ENCODE peak calls at places on chromosomes 4 and X, in seven cellular contexts. A, B, G, J, E, M and K are unnamed samples.

GRCh38 chr4:2754848-2755820 is 1.0 kb downstream of the TNIP2 start:
- DNase-seq in A (no peak), B (no peak), G (no peak), J (no peak), E (no peak), M (no peak), K (no peak)

GRCh38 chrX:110665636-110666035 is 130.0 kb downstream of the CHRDL1 start:
- DNase-seq in A (no peak), B (no peak), G (peak; percentile 49), J (no peak), E (peak; percentile 54), M (no peak), K (peak; percentile 62)

GRCh38 chr4:11429646-11430045 is 952 bp upstream of the HS3ST1 start:
- DNase-seq in A (no peak), B (no peak), G (no peak), J (no peak), E (no peak), M (no peak), K (no peak)

GRCh38 chrX:57821703-57822375 is 88.4 kb downstream of the ZXDA start:
- DNase-seq in A (no peak), B (peak; percentile 7), G (peak; percentile 18), J (peak; percentile 24), E (no peak), M (no peak), K (no peak)

GRCh38 chr4:173270312-173271027 is 63.7 kb downstream of the HMGB2 start:
- DNase-seq in A (no peak), B (no peak), G (no peak), J (no peak), E (peak; percentile 16), M (no peak), K (no peak)

GRCh38 chr4:53309321-53310020 is 56.4 kb downstream of the SCFD2 start:
- DNase-seq in A (no peak), B (no peak), G (no peak), J (no peak), E (no peak), M (no peak), K (no peak)

GRCh38 chr4:140893939-140894338 is 137.8 kb upstream of the TBC1D9 start:
- DNase-seq in A (no peak), B (peak; percentile 53), G (no peak), J (no peak), E (peak; percentile 29), M (no peak), K (no peak)

GRCh38 chrX:78979789-78980464 is 34.7 kb downstream of the P2RY10 start:
- DNase-seq in A (no peak), B (no peak), G (no peak), J (no peak), E (no peak), M (no peak), K (no peak)

GRCh38 chrX:103533428-103534216 is 14.3 kb upstream of the RAB40A start:
- DNase-seq in A (peak; percentile 85), B (peak; percentile 38), G (peak; percentile 71), J (peak; percentile 75), E (peak; percentile 88), M (no peak), K (peak; percentile 82)

GRCh38 chr4:106647451-106647850 is 278.9 kb upstream of the GIMD1 start:
- DNase-seq in A (no peak), B (no peak), G (no peak), J (no peak), E (no peak), M (no peak), K (no peak)

GRCh38 chrX:70268034-70268433 is at the start of gene ARR3:
- DNase-seq in A (no peak), B (no peak), G (no peak), J (no peak), E (no peak), M (no peak), K (no peak)

GRCh38 chr4:160136021-160136420 is 1033.1 kb downstream of the RAPGEF2 start:
- DNase-seq in A (no peak), B (no peak), G (no peak), J (no peak), E (no peak), M (no peak), K (no peak)

GRCh38 chr4:85393201-85393600 is 81.7 kb upstream of the ARHGAP24 start:
- DNase-seq in A (no peak), B (no peak), G (no peak), J (no peak), E (no peak), M (no peak), K (no peak)

GRCh38 chr4:69054578-69055200 is 41.6 kb upstream of the UGT2B7 start:
- DNase-seq in A (no peak), B (peak; percentile 43), G (no peak), J (no peak), E (peak; percentile 35), M (no peak), K (no peak)

GRCh38 chr4:38782452-38783108 is at the start of gene TLR10:
- DNase-seq in A (no peak), B (peak; percentile 16), G (peak; percentile 26), J (peak; percentile 42), E (peak; percentile 75), M (no peak), K (peak; percentile 44)

GRCh38 chrX:29285670-29286069 is 698.4 kb downstream of the IL1RAPL1 start:
- DNase-seq in A (no peak), B (no peak), G (no peak), J (no peak), E (no peak), M (no peak), K (no peak)

GRCh38 chrX:96436105-96436504 is 248.5 kb upstream of the DIAPH2 start:
- DNase-seq in A (no peak), B (peak; percentile 7), G (no peak), J (no peak), E (no peak), M (no peak), K (no peak)

GRCh38 chr4:46649390-46649789 is 259.5 kb upstream of the GABRA2 start:
- DNase-seq in A (no peak), B (no peak), G (no peak), J (no peak), E (no peak), M (no peak), K (no peak)

GRCh38 chr4:624705-625590 is at the start of gene PDE6B:
- DNase-seq in A (peak; percentile 39), B (no peak), G (no peak), J (no peak), E (no peak), M (no peak), K (peak; percentile 73)

GRCh38 chr4:98919996-98920395 is 8.9 kb downstream of the EIF4E start:
- DNase-seq in A (no peak), B (peak; percentile 23), G (no peak), J (no peak), E (no peak), M (no peak), K (no peak)

GRCh38 chr4:168440442-168441264 is 39.6 kb downstream of the DDX60L start:
- DNase-seq in A (no peak), B (no peak), G (no peak), J (no peak), E (peak; percentile 51), M (no peak), K (no peak)

GRCh38 chr4:147590249-147590920 is 26.8 kb upstream of the TMEM184C start:
- DNase-seq in A (no peak), B (peak; percentile 59), G (peak; percentile 72), J (peak; percentile 39), E (peak; percentile 78), M (peak; percentile 35), K (peak; percentile 75)

GRCh38 chr4:186191266-186192067 is at the start of gene CYP4V2:
- DNase-seq in A (peak; percentile 89), B (peak; percentile 26), G (peak; percentile 76), J (peak; percentile 80), E (peak; percentile 88), M (no peak), K (peak; percentile 74)
- TF ChIP-seq CTCF in A (peak; percentile 25), B (peak; percentile 28), G (no peak), J (no peak), E (peak; percentile 18), M (no peak), K (no peak)

GRCh38 chr4:142719854-142720541 is 126.1 kb downstream of the INPP4B start:
- DNase-seq in A (no peak), B (no peak), G (no peak), J (no peak), E (peak; percentile 14), M (no peak), K (no peak)
- TF ChIP-seq CTCF in A (peak; percentile 32), B (peak; percentile 61), G (peak; percentile 27), J (peak; percentile 69), E (peak; percentile 60), M (no peak), K (peak; percentile 36)

DNA sequence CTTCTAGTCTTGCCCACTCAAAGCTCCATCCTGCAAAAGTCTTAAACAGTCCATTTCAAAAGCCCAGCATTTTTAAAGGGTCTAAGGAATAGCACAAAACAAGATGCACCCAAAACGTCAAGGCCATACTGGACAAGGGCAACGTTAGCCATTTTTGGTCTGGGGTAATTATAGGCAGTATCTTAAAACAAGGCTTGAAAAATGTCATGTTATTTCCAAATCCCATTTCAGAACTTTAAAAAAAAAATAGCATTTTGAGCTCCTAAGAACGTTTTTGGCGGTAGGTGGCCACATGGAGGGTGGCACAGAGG is 584 bp upstream of the TMEM165 start:
- DNase-seq in A (no peak), B (no peak), G (no peak), J (no peak), E (no peak), M (no peak), K (no peak)
- TF ChIP-seq CTCF in A (peak; percentile 13), B (peak; percentile 19), G (no peak), J (peak; percentile 32), E (peak; percentile 3), M (no peak), K (no peak)

GRCh38 chrX:118183606-118184005 is 67.0 kb upstream of the KLHL13 start:
- DNase-seq in A (no peak), B (no peak), G (no peak), J (no peak), E (no peak), M (no peak), K (no peak)
- TF ChIP-seq CTCF in A (no peak), B (no peak), G (peak; percentile 37), J (no peak), E (peak; percentile 14), M (no peak), K (no peak)

DNA sequence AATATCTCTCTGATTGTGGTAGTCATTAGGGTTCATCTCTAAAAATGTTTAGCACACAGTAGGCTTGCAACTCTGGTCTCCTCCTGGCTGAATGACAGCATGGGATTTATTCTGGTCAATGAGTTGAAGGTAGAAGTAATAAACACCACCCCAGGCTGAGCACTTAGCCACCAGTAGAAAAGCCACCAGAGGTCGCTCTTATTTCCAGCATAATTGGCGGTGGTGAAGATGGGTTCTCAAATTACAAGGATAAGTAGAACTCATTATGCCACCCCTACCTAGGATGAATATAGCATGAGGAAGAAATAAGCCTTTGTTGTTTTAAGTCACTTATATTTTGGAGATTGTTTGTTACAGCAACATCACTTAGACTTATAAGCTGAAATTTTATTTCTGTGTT is 302.7 kb downstream of the GPM6A start:
- DNase-seq in A (no peak), B (no peak), G (peak; percentile 11), J (no peak), E (no peak), M (no peak), K (no peak)
- TF ChIP-seq CTCF in A (no peak), B (no peak), G (no peak), J (no peak), E (no peak), M (no peak), K (peak; percentile 8)